ENCODE peak calls at places on chromosomes 11 and 22, in five cellular contexts. W is amygdala, Y is AG08395, Q is AG04449, K is GF-D8. J is an unnamed sample.

GRCh38 chr22:24937114-24937513 is 9.4 kb downstream of the LHFPL7 start:
- DNase-seq in Y (peak; percentile 31), W (no peak), Q (no peak), K (no peak), J (peak; percentile 27)

GRCh38 chr11:95081412-95081811 is 8.2 kb upstream of the ENDOD1 start:
- DNase-seq in K (no peak), Q (no peak), Y (no peak), W (peak; percentile 80), J (no peak)

GRCh38 chr22:46514592-46515207 is 22.7 kb downstream of the CELSR1 start:
- DNase-seq in Y (peak; percentile 80), Q (no peak), K (no peak), W (no peak), J (no peak)

GRCh38 chr11:126628790-126629621 is 273.5 kb downstream of the ST3GAL4 start:
- DNase-seq in Y (peak; percentile 92), Q (peak; percentile 82), W (peak; percentile 86), K (no peak), J (no peak)

GRCh38 chr22:48660104-48660794 is 1167.4 kb downstream of the BRD1 start:
- DNase-seq in Y (no peak), W (no peak), Q (no peak), K (no peak), J (no peak)

GRCh38 chr11:128530119-128531091 is 57.0 kb downstream of the ETS1 start:
- DNase-seq in Q (peak; percentile 84), Y (peak; percentile 95), K (no peak), W (no peak), J (no peak)

GRCh38 chr11:69801513-69802335 is 17.5 kb downstream of the FGF3 start:
- DNase-seq in K (no peak), Q (no peak), Y (no peak), W (no peak), J (peak; percentile 44)

GRCh38 chr11:1837171-1838076 is 1.4 kb upstream of the TNNI2 start:
- DNase-seq in Q (no peak), Y (peak; percentile 64), K (no peak), W (peak; percentile 31), J (peak; percentile 55)

GRCh38 chr11:62958547-62959071 is 26.2 kb downstream of the SLC22A6 start:
- DNase-seq in W (no peak), Y (peak; percentile 46), K (no peak), Q (no peak), J (peak; percentile 22)

GRCh38 chr11:119056397-119056999 is 507 bp downstream of the HYOU1 start:
- DNase-seq in W (no peak), Y (peak; percentile 13), Q (no peak), K (peak; percentile 40), J (peak; percentile 73)

J was measured in DMS53.